ENCODE peak calls at places on chromosomes 11 and 22, in nine cellular contexts. Y is tibial artery, G is RWPE1, V is OCI-LY7, W is stomach, P is HL-60, Q is cardiac fibroblast, C is mucosa of descending colon, S is fibroblast of lung. T is an unnamed sample.
A peak's percentile ranks its signal among the peaks of the same experiment; 100 is the strongest.

GRCh38 chr11:68057807-68058206 is 19.0 kb downstream of the TCIRG1 start:
- DNase-seq in Q (no peak), W (no peak), G (no peak), C (no peak), V (no peak), S (no peak), Y (no peak), P (no peak), T (no peak)

GRCh38 chr11:68036717-68037239 is 2.0 kb upstream of the TCIRG1 start:
- DNase-seq in Y (peak; percentile 83), W (peak; percentile 79), C (peak; percentile 87), V (no peak), Q (no peak), G (no peak), S (no peak), P (peak; percentile 84), T (no peak)

GRCh38 chr11:2400761-2401435 is 348 bp downstream of the TSSC4 start:
- DNase-seq in W (no peak), G (no peak), P (no peak), Q (no peak), S (no peak), V (no peak), C (no peak), Y (no peak), T (no peak)

GRCh38 chr11:89516496-89516895 is 25.3 kb upstream of the NOX4 start:
- DNase-seq in V (no peak), S (no peak), W (no peak), Q (no peak), C (no peak), G (no peak), P (no peak), Y (no peak), T (no peak)

GRCh38 chr22:36569999-36570398 is 41.0 kb upstream of the EIF3D start:
- DNase-seq in W (no peak), G (no peak), Y (no peak), V (no peak), S (peak; percentile 16), Q (peak; percentile 29), P (no peak), C (no peak), T (peak; percentile 26)

GRCh38 chr11:39365809-39366436 is 2093.5 kb downstream of the LRRC4C start:
- DNase-seq in Y (no peak), W (no peak), Q (peak; percentile 30), G (peak; percentile 55), P (no peak), S (peak; percentile 2), V (no peak), C (no peak), T (peak; percentile 41)

GRCh38 chr22:47443836-47444745 is 681.6 kb downstream of the TBC1D22A start:
- DNase-seq in Q (no peak), C (no peak), Y (no peak), W (no peak), G (no peak), P (no peak), S (no peak), V (no peak), T (no peak)

GRCh38 chr11:128069665-128070064 is 517.7 kb downstream of the ETS1 start:
- DNase-seq in S (no peak), P (no peak), C (no peak), V (no peak), G (no peak), Q (no peak), Y (no peak), W (no peak), T (no peak)

GRCh38 chr11:128757886-128758612 is 64.2 kb downstream of the FLI1 start:
- DNase-seq in W (no peak), S (no peak), C (no peak), P (no peak), Q (no peak), Y (no peak), G (no peak), V (peak; percentile 23), T (no peak)

GRCh38 chr11:2097356-2097997 is 41.7 kb downstream of the IGF2 start:
- DNase-seq in S (peak; percentile 94), Y (peak; percentile 78), P (no peak), Q (peak; percentile 88), V (no peak), G (no peak), W (peak; percentile 48), C (peak; percentile 66), T (peak; percentile 72)

GRCh38 chr22:27331526-27332281 is 469.9 kb downstream of the MN1 start:
- DNase-seq in V (no peak), C (no peak), Y (peak; percentile 84), G (no peak), P (peak; percentile 27), S (peak; percentile 47), Q (peak; percentile 58), W (peak; percentile 34), T (peak; percentile 21)

GRCh38 chr11:31640611-31641010 is 131.0 kb downstream of the ELP4 start:
- DNase-seq in G (no peak), W (no peak), P (no peak), Q (no peak), Y (no peak), V (no peak), S (no peak), C (no peak), T (no peak)

GRCh38 chr11:26144309-26144690 is 187.6 kb upstream of the ANO3 start:
- DNase-seq in S (no peak), W (no peak), Q (no peak), Y (no peak), G (no peak), V (no peak), P (no peak), C (no peak), T (peak; percentile 53)

GRCh38 chr11:26149585-26149984 is 182.3 kb upstream of the ANO3 start:
- DNase-seq in Q (no peak), P (no peak), S (no peak), W (no peak), G (no peak), C (peak; percentile 32), Y (no peak), V (no peak), T (no peak)

DNA sequence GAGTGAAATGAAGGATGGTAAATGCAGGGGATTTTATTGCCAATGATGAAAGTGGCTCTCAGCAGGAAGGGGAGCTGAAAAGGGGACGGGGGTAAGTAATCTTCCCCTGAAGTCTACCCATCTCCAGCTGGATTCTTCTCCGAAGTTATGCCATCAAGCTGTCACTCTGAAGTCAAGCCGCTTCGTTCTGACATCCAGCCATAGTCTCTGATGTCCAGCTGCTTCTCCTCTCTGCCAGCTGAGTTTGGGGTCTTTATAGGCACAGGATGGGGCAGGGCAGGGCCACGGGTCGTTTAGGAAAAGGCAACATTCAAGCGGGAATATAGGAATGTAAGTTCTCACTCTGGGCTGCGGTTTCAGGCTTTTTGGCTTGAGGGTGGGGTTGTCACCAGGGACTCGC is 181.9 kb upstream of the ANO3 start:
- DNase-seq in W (no peak), G (no peak), C (no peak), S (no peak), P (no peak), Y (no peak), V (no peak), Q (no peak), T (no peak)
- TF ChIP-seq CTCF in W (no peak), G (no peak), C (no peak), S (no peak), P (no peak), Y (no peak), V (no peak), Q (no peak), T (no peak)

GRCh38 chr11:113806403-113806802 is 26.8 kb downstream of the CLDN25 start:
- DNase-seq in Q (peak; percentile 43), V (peak; percentile 46), C (no peak), G (no peak), S (peak; percentile 3), W (no peak), P (peak; percentile 29), Y (no peak), T (peak; percentile 29)
- TF ChIP-seq CTCF in Q (peak; percentile 61), V (peak; percentile 77), C (no peak), G (peak; percentile 17), S (peak; percentile 13), W (no peak), P (peak; percentile 34), Y (no peak), T (peak; percentile 51)

GRCh38 chr11:116275634-116276033 is 497.2 kb downstream of the BUD13 start:
- DNase-seq in Y (no peak), G (no peak), S (no peak), V (no peak), Q (peak; percentile 4), W (no peak), C (no peak), P (no peak), T (peak; percentile 22)

GRCh38 chr11:116267146-116267545 is 505.6 kb downstream of the BUD13 start:
- DNase-seq in P (no peak), C (no peak), W (no peak), Q (no peak), V (no peak), Y (no peak), G (no peak), S (no peak), T (no peak)

GRCh38 chr11:116278076-116278475 is 494.7 kb downstream of the BUD13 start:
- DNase-seq in C (no peak), G (no peak), S (no peak), W (no peak), V (no peak), Q (no peak), P (no peak), Y (no peak), T (no peak)

GRCh38 chr11:116276051-116277044 is 496.4 kb downstream of the BUD13 start:
- DNase-seq in S (peak; percentile 27), Q (peak; percentile 35), C (peak; percentile 81), Y (peak; percentile 76), P (peak; percentile 67), W (peak; percentile 82), G (peak; percentile 26), V (peak; percentile 62), T (peak; percentile 44)

DNA sequence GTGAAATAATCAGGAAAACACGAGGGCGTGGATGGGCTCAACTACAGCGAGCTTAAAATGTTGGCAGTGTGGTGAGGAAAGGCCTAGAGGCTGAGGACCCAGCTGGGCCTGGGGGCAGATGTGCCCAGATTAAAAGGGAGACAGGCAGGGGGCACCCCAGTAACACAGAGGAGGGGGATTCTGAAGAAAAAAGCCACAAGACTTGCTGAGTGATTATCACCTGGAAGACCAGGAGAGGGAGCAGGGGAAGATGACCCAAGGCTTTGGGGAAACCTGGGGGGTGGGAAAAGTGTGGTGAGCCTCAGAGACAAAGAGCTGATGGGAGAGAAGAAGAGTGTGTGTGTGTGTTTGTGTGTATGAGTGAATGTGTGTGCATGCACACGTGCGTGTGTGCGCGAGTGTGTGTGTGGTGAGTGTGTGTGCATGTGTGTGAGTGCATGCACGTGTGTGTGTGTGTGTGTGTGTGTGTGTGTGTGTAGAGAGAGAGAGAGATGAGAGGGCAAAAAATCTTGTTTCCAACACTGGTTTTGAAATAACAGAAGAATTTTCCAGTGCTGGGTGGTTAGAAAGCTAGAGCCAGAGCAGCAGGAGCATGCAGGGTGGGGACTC is 500.5 kb downstream of the BUD13 start:
- DNase-seq in V (no peak), Q (no peak), C (no peak), W (no peak), Y (no peak), P (no peak), G (no peak), S (no peak), T (no peak)
- TF ChIP-seq CTCF in V (no peak), Q (no peak), C (no peak), W (no peak), Y (no peak), P (no peak), G (no peak), S (no peak), T (no peak)

DNA sequence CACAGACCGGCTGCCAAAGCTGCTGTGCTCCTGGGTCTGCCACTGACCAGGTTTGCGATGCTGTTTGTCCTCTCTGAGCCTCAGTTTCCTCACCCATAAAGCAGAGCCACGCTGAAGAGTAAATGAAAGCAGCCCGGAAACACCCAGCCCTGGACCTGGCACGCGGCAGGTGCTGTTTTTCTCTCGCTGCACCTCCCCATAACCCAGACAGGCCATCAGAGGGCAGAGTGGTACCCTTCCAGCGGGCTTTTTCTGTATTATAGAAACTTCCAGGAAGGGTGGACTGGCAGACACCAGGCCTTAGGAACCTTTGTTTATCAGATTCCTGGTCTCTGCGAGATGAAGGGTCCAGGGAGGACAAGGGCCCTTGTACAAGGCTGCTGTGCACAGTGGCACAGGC is 17.9 kb upstream of the FGF19 start:
- DNase-seq in W (no peak), Q (no peak), G (peak; percentile 21), C (no peak), Y (no peak), V (no peak), S (no peak), P (no peak), T (no peak)
- TF ChIP-seq CTCF in W (no peak), Q (no peak), G (no peak), C (no peak), Y (no peak), V (peak; percentile 54), S (no peak), P (no peak), T (peak; percentile 27)

T was measured in bronchial epithelial cell.